ENCODE peak calls at places on chromosomes 7 and 10, in seven cellular contexts. M is prostate gland, A is transverse colon, D is breast epithelium, N is stomach, P is HCT116, G is GM23338. E is an unnamed sample.

GRCh38 chr10:2978574-2979266 is 88.6 kb upstream of the PFKP start:
- DNase-seq in M (no peak), A (no peak), D (no peak), N (no peak), P (no peak), G (no peak), E (no peak)

GRCh38 chr7:92809397-92810241 is 26.8 kb downstream of the CDK6 start:
- DNase-seq in M (peak), A (peak), D (no peak), N (peak), P (peak), G (peak), E (no peak)

GRCh38 chr7:158362912-158363905 is 224.4 kb downstream of the PTPRN2 start:
- DNase-seq in M (no peak), A (no peak), D (peak), N (no peak), P (no peak), G (peak), E (no peak)

GRCh38 chr10:132175907-132176581 is 10.7 kb upstream of the DPYSL4 start:
- DNase-seq in M (no peak), A (no peak), D (no peak), N (no peak), P (no peak), G (peak), E (no peak)

GRCh38 chr7:14905764-14906163 is 3.2 kb upstream of the DGKB start:
- DNase-seq in M (no peak), A (no peak), D (no peak), N (no peak), P (no peak), G (no peak), E (no peak)

GRCh38 chr7:2118056-2118455 is 114.7 kb downstream of the MAD1L1 start:
- DNase-seq in M (no peak), A (no peak), D (no peak), N (no peak), P (no peak), G (no peak), E (no peak)

GRCh38 chr10:79502561-79503309 is 9.6 kb upstream of the EIF5AL1 start:
- DNase-seq in M (no peak), A (no peak), D (no peak), N (no peak), P (no peak), G (peak), E (no peak)

GRCh38 chr10:93352638-93353383 is 129.3 kb downstream of the MYOF start:
- DNase-seq in M (no peak), A (no peak), D (no peak), N (no peak), P (no peak), G (peak), E (no peak)

GRCh38 chr10:3820255-3820654 is 35.2 kb upstream of the KLF6 start:
- DNase-seq in M (no peak), A (no peak), D (no peak), N (no peak), P (no peak), G (no peak), E (no peak)

GRCh38 chr7:25856056-25856780 is 295.8 kb upstream of the NFE2L3 start:
- DNase-seq in M (no peak), A (peak), D (no peak), N (no peak), P (no peak), G (peak), E (no peak)

GRCh38 chr7:55387062-55387965 is 22.2 kb downstream of the LANCL2 start:
- DNase-seq in M (no peak), A (no peak), D (no peak), N (no peak), P (no peak), G (peak), E (no peak)

GRCh38 chr10:77911535-77912123 is 14.9 kb downstream of the DLG5 start:
- DNase-seq in M (no peak), A (no peak), D (no peak), N (no peak), P (no peak), G (no peak), E (no peak)

GRCh38 chr10:58152698-58153263 is 114.9 kb downstream of the IPMK start:
- DNase-seq in M (peak), A (peak), D (no peak), N (peak), P (peak), G (peak), E (no peak)

GRCh38 chr10:124449170-124450009 is 445 bp downstream of the NKX1-2 start:
- DNase-seq in M (no peak), A (no peak), D (no peak), N (no peak), P (no peak), G (peak), E (no peak)

GRCh38 chr7:56537477-56537876 is 421.3 kb upstream of the NUPR2 start:
- DNase-seq in M (no peak), A (no peak), D (no peak), N (no peak), P (no peak), G (no peak), E (no peak)

GRCh38 chr10:14477408-14477710 is 146.6 kb upstream of the FRMD4A start:
- DNase-seq in M (no peak), A (no peak), D (no peak), N (no peak), P (no peak), G (no peak), E (no peak)

GRCh38 chr7:156897673-156898072 is 4.7 kb upstream of the LMBR1 start:
- DNase-seq in M (no peak), A (no peak), D (no peak), N (no peak), P (no peak), G (peak), E (no peak)

GRCh38 chr7:122833888-122834570 is 52.2 kb downstream of the CADPS2 start:
- DNase-seq in M (peak), A (no peak), D (no peak), N (no peak), P (no peak), G (no peak), E (no peak)

GRCh38 chr7:38801786-38802185 is 107.2 kb downstream of the VPS41 start:
- DNase-seq in M (no peak), A (no peak), D (no peak), N (no peak), P (no peak), G (no peak), E (no peak)

GRCh38 chr7:23721456-23721855 is 11.4 kb downstream of the STK31 start:
- DNase-seq in M (no peak), A (no peak), D (no peak), N (no peak), P (no peak), G (no peak), E (no peak)

GRCh38 chr10:32501906-32502305 is 56.0 kb downstream of the CCDC7 start:
- DNase-seq in M (no peak), A (no peak), D (no peak), N (no peak), P (no peak), G (peak), E (no peak)

GRCh38 chr10:29304259-29305030 is 15.6 kb downstream of the LYZL1 start:
- DNase-seq in M (peak), A (peak), D (no peak), N (peak), P (peak), G (peak), E (no peak)

GRCh38 chr10:123024540-123024939 is 15.7 kb downstream of the ACADSB start:
- DNase-seq in M (no peak), A (no peak), D (no peak), N (no peak), P (no peak), G (no peak), E (no peak)

GRCh38 chr10:17201165-17202013 is at the start of gene TRDMT1:
- DNase-seq in M (peak), A (peak), D (peak), N (peak), P (peak), G (peak), E (no peak)

GRCh38 chr10:98920362-98920761 is 315.3 kb downstream of the HPSE2 start:
- DNase-seq in M (no peak), A (no peak), D (no peak), N (no peak), P (no peak), G (no peak), E (no peak)

GRCh38 chr10:114261116-114261515 is 22.1 kb downstream of the VWA2 start:
- DNase-seq in M (no peak), A (no peak), D (no peak), N (no peak), P (no peak), G (no peak), E (no peak)

GRCh38 chr10:11874568-11875182 is 51.5 kb downstream of the PROSER2 start:
- DNase-seq in M (peak), A (no peak), D (peak), N (peak), P (peak), G (peak), E (no peak)

GRCh38 chr10:29621161-29621560 is 13.6 kb downstream of the SVIL start:
- DNase-seq in M (no peak), A (no peak), D (no peak), N (no peak), P (no peak), G (peak), E (no peak)

GRCh38 chr7:102891693-102892261 is 21.0 kb upstream of the LRRC17 start:
- DNase-seq in M (peak), A (peak), D (no peak), N (peak), P (no peak), G (no peak), E (no peak)
- TF ChIP-seq POLR2AphosphoS5 in M (peak), A (no peak), D (no peak), N (peak), P (no peak), G (no peak), E (no peak)

GRCh38 chr7:47652591-47652990 is 70.7 kb upstream of the TNS3 start:
- DNase-seq in M (no peak), A (no peak), D (no peak), N (no peak), P (no peak), G (no peak), E (no peak)

GRCh38 chr7:47657126-47657525 is 75.2 kb upstream of the TNS3 start:
- DNase-seq in M (no peak), A (no peak), D (no peak), N (no peak), P (no peak), G (no peak), E (no peak)

GRCh38 chr7:47654672-47655340 is 72.9 kb upstream of the TNS3 start:
- DNase-seq in M (no peak), A (no peak), D (no peak), N (no peak), P (no peak), G (peak), E (no peak)

GRCh38 chr7:47651355-47652317 is 69.7 kb upstream of the TNS3 start:
- DNase-seq in M (no peak), A (no peak), D (no peak), N (no peak), P (no peak), G (no peak), E (no peak)

GRCh38 chr7:47653550-47654351 is 71.8 kb upstream of the TNS3 start:
- DNase-seq in M (no peak), A (no peak), D (no peak), N (no peak), P (no peak), G (peak), E (no peak)
- TF ChIP-seq CTCF in M (no peak), A (no peak), D (no peak), N (no peak), P (no peak), G (no peak), E (no peak)

GRCh38 chr7:148232784-148233183 is 357.8 kb upstream of the C7orf33 start:
- DNase-seq in M (no peak), A (no peak), D (no peak), N (no peak), P (no peak), G (no peak), E (no peak)
- TF ChIP-seq POLR2AphosphoS5 in M (no peak), A (no peak), D (no peak), N (no peak), P (no peak), G (no peak), E (no peak)

GRCh38 chr10:30842185-30842584 is 189.5 kb downstream of the ZNF438 start:
- DNase-seq in M (no peak), A (no peak), D (no peak), N (no peak), P (no peak), G (no peak), E (no peak)
- TF ChIP-seq CTCF in M (no peak), A (no peak), D (no peak), N (no peak), P (no peak), G (peak), E (no peak)

GRCh38 chr7:87220026-87220733 is 648 bp upstream of the TMEM243 start:
- DNase-seq in M (peak), A (peak), D (peak), N (peak), P (peak), G (peak), E (no peak)
- TF ChIP-seq POLR2AphosphoS5 in M (peak), A (peak), D (peak), N (peak), P (peak), G (peak), E (peak)

GRCh38 chr10:105594301-105594700 is 953.2 kb downstream of the SORCS3 start:
- DNase-seq in M (no peak), A (no peak), D (no peak), N (no peak), P (no peak), G (no peak), E (no peak)
- TF ChIP-seq CTCF in M (no peak), A (no peak), D (no peak), N (no peak), P (no peak), G (no peak), E (no peak)

DNA sequence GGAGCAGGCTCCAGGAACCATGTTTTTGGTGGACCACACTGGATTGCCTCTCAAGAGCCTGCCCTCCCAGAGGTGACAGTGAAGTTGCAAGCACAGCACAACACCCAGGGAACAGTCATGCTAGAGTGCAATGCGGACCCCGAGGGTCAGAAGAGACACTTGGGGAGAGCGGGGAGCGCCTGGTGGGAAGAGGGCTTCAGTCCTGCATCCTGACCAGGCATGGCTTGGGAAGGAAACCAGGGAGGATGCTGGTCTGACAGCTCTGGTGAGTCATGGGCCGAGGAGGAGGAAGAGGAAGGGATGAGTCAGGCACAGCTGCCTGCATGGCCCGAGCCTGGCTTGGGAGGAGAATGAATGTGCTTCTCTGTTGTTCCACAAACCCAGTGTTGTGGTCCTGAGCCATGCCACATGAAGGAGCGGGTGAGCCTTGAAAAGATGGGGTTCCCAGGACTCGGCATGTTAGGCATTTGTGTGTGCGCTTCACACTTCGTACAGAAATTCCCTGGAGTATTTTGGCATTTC is 29.5 kb upstream of the ANKRD2 start:
- DNase-seq in M (peak), A (peak), D (peak), N (peak), P (peak), G (no peak), E (peak)
- TF ChIP-seq POLR2AphosphoS5 in M (peak), A (peak), D (peak), N (peak), P (peak), G (no peak), E (peak)

GRCh38 chr7:100428967-100429636 is 529 bp upstream of the MEPCE start:
- DNase-seq in M (peak), A (peak), D (peak), N (peak), P (peak), G (peak), E (peak)
- TF ChIP-seq CTCF in M (peak), A (no peak), D (peak), N (no peak), P (no peak), G (no peak), E (no peak)

E was measured in vagina.